ENCODE peak calls at places on chromosome 3, in ten cellular contexts. V is effector memory CD4-positive, alpha-beta T cell; F is upper lobe of right lung; Q is heart right ventricle; H is upper lobe of left lung; A is mesendoderm; O is mucosa of descending colon; U is uterus; E is keratinocyte; K is CD8-positive, alpha-beta memory T cell. J is an unnamed sample.

GRCh38 chr3:49703443-49703927 is 14.1 kb downstream of the RNF123 start:
- DNase-seq in V (peak; percentile 48), F (no peak), Q (peak; percentile 44), H (no peak), A (peak; percentile 74), O (no peak), U (peak; percentile 54), E (no peak), K (peak; percentile 78), J (no peak)

GRCh38 chr3:35486295-35486694 is 153.0 kb upstream of the ARPP21 start:
- DNase-seq in V (no peak), F (no peak), Q (no peak), H (no peak), A (peak; percentile 51), O (no peak), U (no peak), E (no peak), K (no peak), J (no peak)

GRCh38 chr3:179149239-179149887 is 1.2 kb downstream of the PIK3CA start:
- DNase-seq in V (peak; percentile 34), F (no peak), Q (no peak), H (no peak), A (no peak), O (no peak), U (no peak), E (no peak), K (peak; percentile 54), J (no peak)

GRCh38 chr3:117118604-117119003 is 409.0 kb downstream of the TUSC7 start:
- DNase-seq in V (no peak), F (no peak), Q (no peak), H (no peak), A (no peak), O (no peak), U (no peak), E (no peak), K (no peak), J (no peak)

GRCh38 chr3:151873433-151873832 is at the start of gene SUCNR1:
- DNase-seq in V (no peak), F (no peak), Q (no peak), H (no peak), A (no peak), O (no peak), U (no peak), E (no peak), K (no peak), J (no peak)

GRCh38 chr3:197317250-197317963 is 19.0 kb upstream of the DLG1 start:
- DNase-seq in V (no peak), F (no peak), Q (no peak), H (no peak), A (peak; percentile 86), O (no peak), U (no peak), E (peak; percentile 98), K (no peak), J (no peak)

GRCh38 chr3:71051893-71052687 is 531.4 kb downstream of the FOXP1 start:
- DNase-seq in V (no peak), F (no peak), Q (no peak), H (no peak), A (no peak), O (no peak), U (no peak), E (no peak), K (no peak), J (no peak)

GRCh38 chr3:197242784-197243432 is 55.5 kb downstream of the DLG1 start:
- DNase-seq in V (no peak), F (no peak), Q (no peak), H (no peak), A (no peak), O (no peak), U (no peak), E (no peak), K (no peak), J (no peak)

GRCh38 chr3:2714856-2715255 is 395.3 kb downstream of the IL5RA start:
- DNase-seq in V (no peak), F (no peak), Q (no peak), H (no peak), A (peak; percentile 75), O (no peak), U (no peak), E (no peak), K (no peak), J (no peak)

GRCh38 chr3:147030274-147030673 is 376.1 kb downstream of the ZIC4 start:
- DNase-seq in V (no peak), F (no peak), Q (no peak), H (no peak), A (no peak), O (no peak), U (no peak), E (no peak), K (no peak), J (no peak)

GRCh38 chr3:157354254-157354653 is 82.4 kb upstream of the PTX3 start:
- DNase-seq in V (no peak), F (no peak), Q (no peak), H (no peak), A (no peak), O (no peak), U (no peak), E (no peak), K (no peak), J (no peak)

GRCh38 chr3:194750409-194750808 is 64.7 kb downstream of the FAM43A start:
- DNase-seq in V (no peak), F (no peak), Q (no peak), H (no peak), A (no peak), O (no peak), U (no peak), E (no peak), K (no peak), J (no peak)

GRCh38 chr3:43086460-43087165 is 19.3 kb downstream of the POMGNT2 start:
- DNase-seq in V (no peak), F (no peak), Q (no peak), H (no peak), A (no peak), O (no peak), U (no peak), E (no peak), K (no peak), J (no peak)

GRCh38 chr3:141959921-141960554 is 83.6 kb downstream of the ATP1B3 start:
- DNase-seq in V (no peak), F (no peak), Q (no peak), H (no peak), A (no peak), O (no peak), U (no peak), E (no peak), K (no peak), J (no peak)

GRCh38 chr3:72320096-72320910 is 527.9 kb downstream of the SHQ1 start:
- DNase-seq in V (no peak), F (no peak), Q (no peak), H (no peak), A (no peak), O (no peak), U (no peak), E (no peak), K (no peak), J (no peak)

GRCh38 chr3:133792171-133792763 is 13.3 kb upstream of the SRPRB start:
- DNase-seq in V (no peak), F (no peak), Q (no peak), H (no peak), A (peak; percentile 67), O (no peak), U (no peak), E (no peak), K (no peak), J (no peak)

GRCh38 chr3:74351213-74351612 is 263.2 kb downstream of the CNTN3 start:
- DNase-seq in V (no peak), F (no peak), Q (no peak), H (no peak), A (no peak), O (no peak), U (no peak), E (no peak), K (no peak), J (no peak)

GRCh38 chr3:14768881-14769280 is 49.9 kb upstream of the FGD5 start:
- DNase-seq in V (no peak), F (no peak), Q (no peak), H (no peak), A (no peak), O (no peak), U (no peak), E (no peak), K (no peak), J (no peak)
- H3K4me3 ChIP-seq in V (no peak overlapping the region), F (no peak overlapping the region), Q (no peak overlapping the region), H (no peak overlapping the region), A (no peak overlapping the region), O (no peak overlapping the region), U (no peak overlapping the region), E (no peak overlapping the region), K (no peak overlapping the region), J (no peak overlapping the region)

DNA sequence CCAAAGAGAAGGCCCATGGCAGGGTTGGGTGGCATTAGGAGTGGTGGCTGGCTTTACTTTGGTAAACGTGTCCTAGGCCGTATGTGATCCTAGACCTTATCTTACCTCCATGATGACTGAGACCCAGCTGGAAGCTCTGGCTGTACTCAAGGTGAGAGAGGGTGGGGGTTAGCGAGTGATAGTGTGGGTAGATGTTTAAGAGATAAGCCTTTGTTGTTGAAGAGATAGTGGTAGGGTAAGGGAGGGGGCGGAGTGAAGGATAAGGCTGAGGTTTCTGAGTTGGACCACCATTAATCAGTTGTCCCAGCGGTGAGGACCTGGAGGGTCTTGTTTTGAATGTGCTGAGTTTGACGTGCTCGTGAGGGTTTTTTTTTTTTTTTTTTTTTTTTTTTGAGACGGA is 61.5 kb upstream of the ULK4 start:
- DNase-seq in V (no peak), F (no peak), Q (no peak), H (no peak), A (peak; percentile 89), O (no peak), U (no peak), E (no peak), K (no peak), J (no peak)
- H3K4me1 ChIP-seq in V (peaks cover 3% of the 10 kb centered on the region), F (peaks cover 54% of the 10 kb centered on the region), Q (peaks cover 100% of the 10 kb centered on the region), H (peaks cover 44% of the 10 kb centered on the region), A (peaks cover 10% of the 10 kb centered on the region), O (peaks cover 56% of the 10 kb centered on the region), U (peaks cover 28% of the 10 kb centered on the region), E (peaks cover 61% of the 10 kb centered on the region), K (peaks cover 18% of the 10 kb centered on the region), J (peaks cover 55% of the 10 kb centered on the region)

GRCh38 chr3:102229062-102229655 is 205.7 kb upstream of the ZPLD1 start:
- DNase-seq in V (peak; percentile 55), F (peak; percentile 67), Q (peak; percentile 40), H (no peak), A (peak; percentile 85), O (no peak), U (peak; percentile 75), E (peak; percentile 36), K (peak; percentile 72), J (no peak)
- H3K4me3 ChIP-seq in V (no peak overlapping the region), F (no peak overlapping the region), Q (no peak overlapping the region), H (no peak overlapping the region), A (no peak overlapping the region), O (no peak overlapping the region), U (no peak overlapping the region), E (no peak overlapping the region), K (no peak overlapping the region), J (no peak overlapping the region)

GRCh38 chr3:143412084-143412483 is 292.5 kb downstream of the CHST2 start:
- DNase-seq in V (no peak), F (no peak), Q (no peak), H (no peak), A (no peak), O (no peak), U (no peak), E (no peak), K (no peak), J (no peak)
- H3K4me1 ChIP-seq in V (no peaks in the 10 kb centered on the region), F (no peaks in the 10 kb centered on the region), Q (no peaks in the 10 kb centered on the region), H (no peaks in the 10 kb centered on the region), A (no peaks in the 10 kb centered on the region), O (no peaks in the 10 kb centered on the region), U (no peaks in the 10 kb centered on the region), E (no peaks in the 10 kb centered on the region), K (no peaks in the 10 kb centered on the region), J (no peaks in the 10 kb centered on the region)